ENCODE peak calls at places on chromosome 15, in eight cellular contexts. E, T, H, Y, J, C, U and P are unnamed samples.

GRCh38 chr15:26260517-26261133 is 397.5 kb upstream of the ATP10A start:
- DNase-seq in U (peak), T (no peak), Y (peak), J (no peak), C (no peak), E (peak), H (no peak), P (no peak)

GRCh38 chr15:55909036-55909811 is 84.2 kb downstream of the NEDD4 start:
- DNase-seq in J (no peak), C (no peak), E (peak), U (peak), T (no peak), Y (no peak), H (no peak), P (peak)

GRCh38 chr15:101646652-101647051 is 5.5 kb downstream of the TM2D3 start:
- DNase-seq in C (no peak), T (no peak), H (no peak), J (peak), Y (no peak), U (no peak), E (peak), P (no peak)

GRCh38 chr15:39700301-39700700 is 82.3 kb downstream of the FSIP1 start:
- DNase-seq in Y (no peak), J (no peak), E (no peak), T (no peak), H (no peak), U (no peak), C (no peak), P (no peak)

GRCh38 chr15:29870495-29871151 is 48.4 kb upstream of the TJP1 start:
- DNase-seq in U (no peak), E (peak), H (no peak), C (no peak), T (no peak), Y (peak), J (peak), P (no peak)

GRCh38 chr15:79003301-79003700 is 58.5 kb upstream of the CTSH start:
- DNase-seq in E (peak), U (no peak), H (no peak), T (no peak), C (no peak), Y (no peak), J (no peak), P (no peak)

GRCh38 chr15:95557226-95558046 is 773.1 kb upstream of the NR2F2 start:
- DNase-seq in J (no peak), T (no peak), C (no peak), U (peak), E (no peak), H (no peak), Y (no peak), P (peak)

GRCh38 chr15:88663216-88663615 is 24.4 kb downstream of the ISG20 start:
- DNase-seq in Y (no peak), U (peak), C (peak), J (no peak), H (no peak), T (no peak), E (no peak), P (no peak)

GRCh38 chr15:63501256-63502089 is 2.9 kb upstream of the USP3 start:
- DNase-seq in J (peak), C (peak), T (peak), Y (peak), H (no peak), U (peak), E (peak), P (peak)

GRCh38 chr15:71646767-71647478 is 163.4 kb upstream of the NR2E3 start:
- DNase-seq in Y (no peak), E (no peak), J (no peak), U (no peak), H (no peak), T (no peak), C (no peak), P (no peak)

GRCh38 chr15:85618956-85619491 is 175.7 kb downstream of the KLHL25 start:
- DNase-seq in H (no peak), E (peak), J (peak), Y (peak), U (no peak), C (peak), T (peak), P (peak)
- H3K27ac ChIP-seq in H (peak), E (peak), J (peak), Y (peak), U (no peak), C (peak), T (peak), P (peak)

GRCh38 chr15:84789762-84790161 is 27.4 kb upstream of the ALPK3 start:
- DNase-seq in H (no peak), C (no peak), J (no peak), E (no peak), T (no peak), U (no peak), Y (peak), P (no peak)

GRCh38 chr15:84788500-84788899 is 28.7 kb upstream of the ALPK3 start:
- DNase-seq in U (no peak), Y (no peak), T (no peak), H (no peak), J (no peak), C (no peak), E (no peak), P (no peak)

GRCh38 chr15:84793431-84793830 is 23.7 kb upstream of the ALPK3 start:
- DNase-seq in J (no peak), T (no peak), E (no peak), C (no peak), H (no peak), U (no peak), Y (no peak), P (no peak)

GRCh38 chr15:84791763-84792162 is 25.4 kb upstream of the ALPK3 start:
- DNase-seq in H (no peak), C (no peak), Y (no peak), E (no peak), T (no peak), U (no peak), J (no peak), P (no peak)

DNA sequence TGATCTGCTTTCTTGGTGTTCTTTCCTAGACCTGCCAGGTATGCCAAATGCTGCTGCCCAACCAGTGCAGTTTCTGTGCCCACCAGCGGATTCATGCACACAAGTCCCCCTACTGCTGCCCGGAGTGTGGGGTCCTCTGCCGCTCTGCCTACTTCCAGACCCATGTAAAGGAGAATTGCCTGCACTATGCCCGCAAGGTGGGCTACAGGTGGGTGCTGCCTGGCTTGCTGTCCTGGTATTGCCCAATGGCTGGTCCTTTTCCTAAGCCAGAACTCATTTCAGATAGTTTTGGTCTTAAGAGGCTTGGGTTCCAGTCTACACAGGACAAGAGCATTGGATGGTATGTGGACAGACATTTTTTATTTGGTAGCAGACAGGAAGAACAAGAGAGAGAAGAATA is 26.5 kb upstream of the ALPK3 start:
- DNase-seq in E (no peak), T (no peak), Y (no peak), C (no peak), U (no peak), J (no peak), H (no peak), P (no peak)
- H3K27ac ChIP-seq in E (no peak), T (no peak), Y (no peak), C (no peak), U (no peak), J (no peak), H (no peak), P (no peak)

GRCh38 chr15:67171471-67171870 is 83.0 kb downstream of the AAGAB start:
- DNase-seq in E (no peak), H (no peak), C (no peak), U (no peak), T (no peak), J (no peak), Y (no peak), P (no peak)
- H3K27ac ChIP-seq in E (peak), H (no peak), C (no peak), U (peak), T (no peak), J (no peak), Y (no peak), P (no peak)

GRCh38 chr15:65258863-65259262 is 27.8 kb downstream of the PARP16 start:
- DNase-seq in C (no peak), H (no peak), E (no peak), Y (no peak), U (no peak), J (no peak), T (no peak), P (no peak)

GRCh38 chr15:65259367-65259781 is 27.3 kb downstream of the PARP16 start:
- DNase-seq in H (no peak), C (no peak), U (no peak), Y (no peak), T (no peak), E (peak), J (peak), P (no peak)

GRCh38 chr15:65249641-65250040 is 37.0 kb downstream of the PARP16 start:
- DNase-seq in J (no peak), E (no peak), U (no peak), H (no peak), Y (no peak), T (no peak), C (no peak), P (no peak)

GRCh38 chr15:65258370-65258769 is 28.3 kb downstream of the PARP16 start:
- DNase-seq in U (no peak), Y (no peak), J (no peak), C (no peak), H (no peak), E (no peak), T (no peak), P (no peak)

DNA sequence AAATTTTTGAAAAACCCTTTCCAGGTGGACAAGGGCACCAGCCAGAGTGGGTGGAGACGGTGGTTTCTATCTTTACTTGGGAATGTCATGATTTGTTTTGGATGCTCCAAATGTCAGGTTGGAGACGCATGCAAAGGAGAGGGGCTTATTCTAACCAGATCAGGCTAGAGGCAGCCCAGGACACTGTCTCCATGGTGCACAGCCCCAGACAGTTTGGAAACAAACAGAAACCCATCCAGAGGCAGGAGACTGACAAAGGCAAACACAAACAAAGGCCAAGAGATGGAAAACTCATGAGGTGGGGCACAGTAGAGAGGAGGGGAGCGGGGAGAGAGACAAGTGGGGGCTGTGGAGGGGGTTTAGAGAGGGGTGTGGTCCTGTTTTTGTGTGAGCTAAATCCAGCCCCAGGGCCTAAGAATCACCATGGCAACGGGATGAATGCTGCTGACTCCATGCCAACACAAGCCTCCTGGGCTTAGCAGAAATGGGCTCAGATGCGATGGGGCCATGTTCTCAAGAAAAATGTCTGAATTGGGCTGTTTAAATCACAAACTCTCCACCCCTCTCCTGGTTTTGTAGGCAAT is 32.4 kb downstream of the PARP16 start:
- DNase-seq in U (no peak), Y (peak), T (no peak), C (no peak), J (no peak), E (peak), H (no peak), P (no peak)
- H3K27ac ChIP-seq in U (no peak), Y (no peak), T (no peak), C (no peak), J (no peak), E (no peak), H (no peak), P (no peak)